ENCODE peak calls at places on chromosomes 2 and 18, in six cellular contexts. O is cardiac muscle cell, Z is K562, D is AG04450, J is heart right ventricle, R is HepG2. K is an unnamed sample.

GRCh38 chr2:61157371-61158003 is 4.5 kb upstream of the C2orf74 start:
- DNase-seq in Z (no peak), D (no peak), R (no peak), J (no peak), O (no peak), K (no peak)

GRCh38 chr2:68345129-68345875 is 19.8 kb upstream of the PLEK start:
- DNase-seq in J (no peak), R (no peak), Z (no peak), D (no peak), O (no peak), K (no peak)

GRCh38 chr2:206642075-206643025 is at the start of gene FAM237A:
- DNase-seq in J (peak), R (peak), O (peak), D (peak), Z (peak), K (peak)

GRCh38 chr2:98532761-98533160 is 75.6 kb downstream of the COA5 start:
- DNase-seq in R (no peak), D (no peak), Z (no peak), J (no peak), O (no peak), K (no peak)

GRCh38 chr2:195364015-195364965 is 292.7 kb upstream of the SLC39A10 start:
- DNase-seq in R (no peak), J (no peak), D (no peak), O (peak), Z (no peak), K (peak)

GRCh38 chr2:189142893-189143759 is 36.4 kb downstream of the COL5A2 start:
- DNase-seq in O (no peak), Z (peak), J (no peak), R (peak), D (no peak), K (peak)

GRCh38 chr2:16454621-16455020 is 211.0 kb downstream of the CYRIA start:
- DNase-seq in O (no peak), D (no peak), Z (no peak), J (no peak), R (no peak), K (no peak)

GRCh38 chr2:239811001-239811798 is 213.9 kb downstream of the NDUFA10 start:
- DNase-seq in Z (no peak), D (no peak), J (no peak), R (no peak), O (peak), K (no peak)

GRCh38 chr2:10790228-10790973 is 22.2 kb downstream of the PDIA6 start:
- DNase-seq in J (no peak), Z (no peak), D (no peak), R (no peak), O (no peak), K (no peak)

GRCh38 chr2:75602724-75603342 is 42.1 kb upstream of the EVA1A start:
- DNase-seq in O (peak), J (no peak), R (no peak), D (no peak), Z (no peak), K (peak)

GRCh38 chr2:206983156-206983875 is 44.0 kb downstream of the CPO start:
- DNase-seq in Z (no peak), J (no peak), R (no peak), D (no peak), O (no peak), K (peak)

GRCh38 chr2:168212866-168213265 is 34.5 kb downstream of the STK39 start:
- DNase-seq in J (no peak), O (no peak), Z (no peak), D (no peak), R (no peak), K (no peak)

GRCh38 chr18:10440874-10441273 is 13.6 kb upstream of the APCDD1 start:
- DNase-seq in Z (no peak), R (no peak), D (no peak), J (no peak), O (no peak), K (no peak)

GRCh38 chr2:31429759-31430438 is 15.4 kb upstream of the XDH start:
- DNase-seq in Z (no peak), R (no peak), J (no peak), O (no peak), D (no peak), K (no peak)

GRCh38 chr18:49399003-49399402 is 61.4 kb downstream of the DYM start:
- DNase-seq in R (no peak), J (no peak), D (no peak), O (peak), Z (no peak), K (peak)

GRCh38 chr2:26317377-26318105 is 28.4 kb upstream of the SELENOI start:
- DNase-seq in R (no peak), J (no peak), Z (no peak), O (no peak), D (no peak), K (no peak)

GRCh38 chr2:121890041-121890440 is 134.6 kb downstream of the TSN start:
- DNase-seq in O (no peak), R (no peak), J (no peak), Z (no peak), D (no peak), K (no peak)

GRCh38 chr2:172740871-172741270 is 5.2 kb downstream of the RAPGEF4 start:
- DNase-seq in Z (no peak), J (no peak), O (no peak), D (no peak), R (no peak), K (no peak)

GRCh38 chr2:172736419-172737174 is 952 bp downstream of the RAPGEF4 start:
- DNase-seq in O (no peak), Z (no peak), D (no peak), R (no peak), J (no peak), K (no peak)

GRCh38 chr2:172739651-172740050 is 4.0 kb downstream of the RAPGEF4 start:
- DNase-seq in R (no peak), Z (no peak), J (no peak), D (no peak), O (no peak), K (no peak)

GRCh38 chr2:172734711-172735645 is 667 bp upstream of the RAPGEF4 start:
- DNase-seq in D (no peak), O (peak), J (no peak), Z (no peak), R (no peak), K (no peak)

DNA sequence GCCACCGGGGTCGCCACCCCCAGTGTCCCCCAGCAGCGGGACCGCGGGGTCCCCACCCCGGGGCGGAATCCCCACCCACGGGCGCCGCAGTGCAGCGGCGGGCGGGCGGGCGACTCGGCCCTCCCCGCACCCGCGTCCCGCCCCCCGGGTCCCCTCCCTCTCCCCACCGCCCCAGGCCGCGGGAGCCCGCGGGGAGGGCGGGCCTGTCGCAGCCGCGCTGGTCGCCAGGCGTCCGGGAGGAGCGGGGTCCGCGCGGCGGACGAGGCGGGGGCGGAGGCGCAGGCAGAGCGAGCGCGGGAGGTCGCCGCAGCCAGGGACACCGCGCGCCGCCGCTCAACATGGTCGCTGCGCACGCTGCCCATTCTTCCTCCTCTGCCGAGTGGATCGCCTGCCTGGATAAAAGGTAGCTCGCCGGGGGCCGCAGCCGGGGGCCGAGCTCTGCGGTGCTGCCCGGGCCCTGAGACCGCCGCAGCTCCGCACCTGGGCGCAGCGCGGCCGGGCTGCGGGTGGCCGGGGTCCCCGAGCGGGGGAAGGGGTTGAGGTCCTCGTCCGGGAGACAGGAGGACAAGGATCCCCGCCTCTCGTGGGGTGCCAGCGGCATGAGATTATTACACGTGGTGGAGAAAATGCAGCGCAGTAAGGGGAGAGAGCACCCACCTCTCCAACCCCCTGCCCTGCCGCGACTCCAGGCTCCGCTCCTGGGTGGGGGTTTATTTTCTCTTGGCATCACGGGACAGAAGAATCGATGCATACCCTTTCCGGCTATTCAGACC is at the start of gene RAPGEF4:
- DNase-seq in J (no peak), O (no peak), Z (no peak), D (no peak), R (no peak), K (no peak)
- H3K4me3 ChIP-seq in J (peak), O (peak), Z (no peak), D (peak), R (peak), K (peak)

DNA sequence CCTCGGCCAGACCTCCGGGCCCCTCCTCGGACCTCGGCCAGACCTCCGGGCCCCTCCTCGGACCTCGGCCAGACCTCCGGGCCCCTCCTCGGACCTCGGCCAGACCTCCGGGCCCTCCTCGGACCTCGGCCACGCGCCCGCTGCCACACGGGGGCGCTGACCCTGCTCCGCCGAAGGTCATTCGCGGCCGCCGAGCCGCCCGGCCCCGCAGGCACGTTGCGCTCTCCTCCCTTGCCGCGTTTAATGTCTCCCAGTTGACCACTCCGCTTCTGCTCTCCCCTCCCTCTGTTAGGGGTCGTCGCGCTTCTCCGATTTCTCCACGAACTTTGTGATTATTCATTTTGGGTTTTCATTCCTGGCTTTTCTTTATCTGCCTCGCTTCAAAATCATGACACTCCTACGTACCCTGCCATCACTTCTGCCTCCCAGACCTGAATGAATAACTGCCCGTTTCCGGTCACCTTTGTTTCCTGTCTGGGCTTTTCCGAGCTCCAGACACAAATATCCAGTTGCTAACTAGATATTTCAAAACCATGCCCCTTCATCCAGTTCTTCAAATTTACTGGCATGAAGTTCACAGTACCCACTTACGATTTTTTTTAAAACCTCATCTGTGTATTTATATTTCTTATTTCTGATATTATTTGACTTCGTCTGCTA is 14.8 kb upstream of the COLEC12 start:
- DNase-seq in Z (no peak), R (no peak), D (no peak), O (peak), J (no peak), K (no peak)
- TF ChIP-seq CTCF in Z (no peak), R (no peak), D (no peak), O (no peak), J (no peak), K (no peak)

GRCh38 chr18:7914834-7915670 is 347.9 kb downstream of the PTPRM start:
- DNase-seq in R (peak), J (no peak), D (no peak), Z (no peak), O (no peak), K (no peak)

GRCh38 chr18:7921938-7922587 is 354.9 kb downstream of the PTPRM start:
- DNase-seq in D (no peak), Z (no peak), J (no peak), O (peak), R (peak), K (peak)

GRCh38 chr18:7923105-7923504 is 356.0 kb downstream of the PTPRM start:
- DNase-seq in Z (no peak), J (no peak), R (no peak), D (no peak), O (peak), K (no peak)

GRCh38 chr18:7918696-7919095 is 351.6 kb downstream of the PTPRM start:
- DNase-seq in D (no peak), O (peak), R (no peak), Z (no peak), J (no peak), K (no peak)

DNA sequence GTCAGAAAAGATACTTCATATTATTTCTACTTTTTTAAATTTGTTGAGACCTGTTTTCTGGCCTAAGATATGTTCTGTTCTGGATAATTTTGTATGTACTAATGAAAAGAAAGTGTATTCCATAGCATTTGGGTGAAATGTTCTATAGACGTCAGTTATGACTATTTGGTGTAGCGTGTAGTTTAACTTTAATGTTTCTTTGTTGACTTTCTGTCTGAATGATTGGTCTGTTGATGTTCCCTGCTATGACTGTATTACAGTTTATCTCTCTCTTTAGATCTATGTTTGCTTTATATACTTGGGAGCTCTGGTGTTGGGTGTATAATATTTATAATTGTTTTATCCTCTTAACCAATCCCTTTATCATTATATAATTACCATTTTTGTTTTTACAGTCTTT is 352.4 kb downstream of the PTPRM start:
- DNase-seq in D (no peak), Z (no peak), O (no peak), R (peak), J (no peak), K (no peak)
- H3K4me3 ChIP-seq in D (no peak), Z (no peak), O (no peak), R (no peak), J (no peak), K (no peak)

DNA sequence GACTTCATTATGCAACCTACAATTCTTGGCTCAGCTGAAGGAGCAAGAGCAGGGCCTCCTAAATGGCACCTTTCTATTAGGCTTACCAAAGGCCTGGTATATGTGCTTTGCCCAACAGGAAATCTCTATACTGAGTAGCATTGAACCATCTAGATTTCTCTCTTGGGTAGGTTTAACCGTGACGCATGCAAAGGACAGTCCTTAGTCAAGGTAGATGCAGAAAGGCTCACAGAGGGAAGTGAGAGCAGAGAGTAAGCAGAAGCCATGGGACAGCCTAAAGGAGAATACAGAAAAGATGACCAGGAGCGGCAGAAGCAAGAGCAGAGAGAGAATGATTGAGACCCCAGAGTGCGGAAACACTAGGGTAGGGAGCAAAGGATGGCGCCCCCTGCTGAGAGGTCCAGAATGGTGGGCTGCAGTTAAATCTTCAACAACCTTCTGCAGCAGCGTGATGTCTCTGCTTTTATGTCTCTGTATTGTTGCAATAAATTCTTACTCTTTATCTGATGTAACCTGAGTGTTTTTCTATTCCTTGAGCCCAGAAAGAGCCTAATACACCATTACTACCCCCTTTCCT is 4.7 kb upstream of the OSBPL1A start:
- DNase-seq in R (no peak), Z (no peak), D (no peak), O (no peak), J (no peak), K (no peak)
- TF ChIP-seq CTCF in R (peak), Z (peak), D (peak), O (no peak), J (peak), K (no peak)

DNA sequence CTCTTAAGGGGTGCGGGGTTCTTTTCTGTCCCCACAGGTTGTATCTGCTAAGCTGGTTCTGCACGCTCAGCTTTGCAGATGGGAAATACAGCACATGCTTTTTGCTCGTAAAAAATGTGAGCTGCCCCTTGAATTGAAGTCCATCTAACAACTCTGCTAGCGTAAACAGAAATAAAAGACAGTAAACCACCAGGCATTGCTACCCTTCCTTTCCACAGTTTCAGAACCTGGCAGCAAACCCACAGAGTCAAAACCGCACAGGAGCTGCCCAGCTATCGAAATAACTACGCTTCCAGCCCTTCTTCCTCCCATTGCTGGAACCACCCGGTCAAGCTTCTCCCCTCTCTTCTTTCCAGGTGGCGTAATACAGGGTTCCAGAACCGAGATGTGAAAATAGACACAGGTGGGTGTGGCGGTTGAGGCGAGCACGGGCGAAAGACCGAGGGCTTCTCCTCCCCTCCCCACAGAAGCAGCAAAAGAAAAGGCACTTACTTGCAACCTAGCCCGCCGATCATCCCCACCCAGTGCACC is 474 bp downstream of the SCN9A start:
- DNase-seq in J (no peak), O (peak), D (no peak), Z (no peak), R (peak), K (peak)
- H3K4me3 ChIP-seq in J (peak), O (peak), D (peak), Z (peak), R (peak), K (peak)

GRCh38 chr2:234528410-234529150 is 31.7 kb upstream of the ARL4C start:
- DNase-seq in Z (no peak), J (no peak), O (no peak), D (no peak), R (no peak), K (no peak)
- TF ChIP-seq CTCF in Z (no peak), J (no peak), O (no peak), D (no peak), R (no peak), K (no peak)

GRCh38 chr2:218292700-218293014 is 354 bp upstream of the TMBIM1 start:
- DNase-seq in Z (no peak), O (no peak), R (no peak), J (no peak), D (no peak), K (no peak)
- H3K4me3 ChIP-seq in Z (peak), O (peak), R (peak), J (peak), D (peak), K (no peak)

DNA sequence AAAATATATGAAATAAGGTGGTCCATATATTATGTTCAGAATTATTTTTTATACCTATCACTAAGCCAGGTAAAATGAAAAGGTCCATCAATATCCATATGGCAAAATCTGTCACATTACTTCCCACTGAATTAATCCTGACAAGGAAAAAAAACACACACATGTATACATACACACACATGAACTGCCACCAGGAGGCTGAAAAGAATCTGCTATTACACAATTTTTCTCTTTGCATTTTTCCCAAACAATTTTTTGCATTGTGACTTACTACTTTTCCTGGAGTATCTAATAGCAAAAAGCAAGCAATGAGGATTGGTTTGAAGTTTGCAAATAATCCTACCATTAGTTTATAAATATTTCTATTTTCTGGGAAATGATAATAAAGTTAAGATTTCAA is 128.2 kb upstream of the CD226 start:
- DNase-seq in D (no peak), J (no peak), R (no peak), O (peak), Z (no peak), K (peak)
- TF ChIP-seq CTCF in D (peak), J (no peak), R (no peak), O (peak), Z (no peak), K (peak)

K was measured in cardiac fibroblast.